ENCODE peak calls at places on chromosome 21, in seven cellular contexts. F, Z, P, D, V, Q and O are unnamed samples.

GRCh38 chr21:27346041-27346448 is 379.2 kb upstream of the ADAMTS5 start:
- DNase-seq in F (no peak), Z (no peak), P (no peak), D (peak), V (no peak), Q (peak), O (no peak)

GRCh38 chr21:18147678-18148077 is 97.0 kb upstream of the CHODL start:
- DNase-seq in F (no peak), Z (no peak), P (no peak), D (no peak), V (no peak), Q (no peak), O (no peak)

GRCh38 chr21:38179504-38179900 is 77.3 kb upstream of the KCNJ15 start:
- DNase-seq in F (no peak), Z (no peak), P (no peak), D (no peak), V (no peak), Q (peak), O (no peak)

GRCh38 chr21:34031835-34032370 is 41.5 kb upstream of the MRPS6 start:
- DNase-seq in F (no peak), Z (no peak), P (no peak), D (no peak), V (no peak), Q (no peak), O (no peak)

GRCh38 chr21:37619464-37619974 is 252.9 kb downstream of the DYRK1A start:
- DNase-seq in F (no peak), Z (no peak), P (no peak), D (no peak), V (no peak), Q (no peak), O (no peak)

GRCh38 chr21:44331650-44332306 is 7.4 kb downstream of the CFAP410 start:
- DNase-seq in F (no peak), Z (no peak), P (peak), D (no peak), V (peak), Q (peak), O (no peak)

GRCh38 chr21:36753556-36753955 is 54.6 kb downstream of the SIM2 start:
- DNase-seq in F (no peak), Z (no peak), P (no peak), D (peak), V (no peak), Q (peak), O (no peak)

GRCh38 chr21:15999741-16000140 is 270.0 kb downstream of the USP25 start:
- DNase-seq in F (no peak), Z (no peak), P (no peak), D (no peak), V (no peak), Q (no peak), O (no peak)

GRCh38 chr21:35217504-35218060 is 168.5 kb upstream of the RUNX1 start:
- DNase-seq in F (no peak), Z (no peak), P (no peak), D (peak), V (no peak), Q (peak), O (no peak)

GRCh38 chr21:43352568-43353281 is 74.2 kb downstream of the SIK1 start:
- DNase-seq in F (no peak), Z (no peak), P (no peak), D (no peak), V (no peak), Q (peak), O (no peak)

GRCh38 chr21:46158666-46159300 is 3.4 kb upstream of the FTCD start:
- DNase-seq in F (no peak), Z (no peak), P (no peak), D (no peak), V (no peak), Q (no peak), O (no peak)

GRCh38 chr21:44766014-44766817 is 35.4 kb downstream of the UBE2G2 start:
- DNase-seq in F (no peak), Z (no peak), P (no peak), D (no peak), V (no peak), Q (no peak), O (no peak)

GRCh38 chr21:44664691-44665090 is 2.0 kb downstream of the KRTAP12-2 start:
- DNase-seq in F (no peak), Z (no peak), P (no peak), D (no peak), V (no peak), Q (no peak), O (peak)

GRCh38 chr21:38095220-38095619 is 161.6 kb upstream of the KCNJ15 start:
- DNase-seq in F (no peak), Z (no peak), P (no peak), D (no peak), V (no peak), Q (peak), O (no peak)

GRCh38 chr21:31802331-31802730 is 70.4 kb upstream of the SCAF4 start:
- DNase-seq in F (no peak), Z (no peak), P (no peak), D (no peak), V (no peak), Q (no peak), O (no peak)

GRCh38 chr21:36783612-36784383 is 84.9 kb downstream of the SIM2 start:
- DNase-seq in F (no peak), Z (no peak), P (no peak), D (peak), V (no peak), Q (peak), O (no peak)

GRCh38 chr21:41187537-41188025 is 19.6 kb downstream of the BACE2 start:
- DNase-seq in F (no peak), Z (no peak), P (no peak), D (no peak), V (no peak), Q (no peak), O (no peak)

GRCh38 chr21:31201548-31201947 is 142.5 kb downstream of the TIAM1 start:
- DNase-seq in F (no peak), Z (no peak), P (no peak), D (peak), V (no peak), Q (no peak), O (no peak)

GRCh38 chr21:43911015-43911934 is 46.3 kb downstream of the AGPAT3 start:
- DNase-seq in F (no peak), Z (no peak), P (no peak), D (no peak), V (no peak), Q (no peak), O (no peak)

GRCh38 chr21:41446571-41446970 is 20.5 kb downstream of the MX1 start:
- DNase-seq in F (no peak), Z (no peak), P (no peak), D (no peak), V (no peak), Q (peak), O (no peak)

GRCh38 chr21:41630249-41630648 is 122.3 kb upstream of the TMPRSS2 start:
- DNase-seq in F (no peak), Z (no peak), P (no peak), D (peak), V (no peak), Q (peak), O (no peak)

GRCh38 chr21:45266518-45267389 is 20.9 kb downstream of the POFUT2 start:
- DNase-seq in F (peak), Z (peak), P (no peak), D (peak), V (no peak), Q (peak), O (no peak)

GRCh38 chr21:34545079-34545884 is 33.3 kb upstream of the KCNE1 start:
- DNase-seq in F (no peak), Z (no peak), P (no peak), D (peak), V (peak), Q (peak), O (no peak)

GRCh38 chr21:35508389-35508888 is 459.3 kb upstream of the RUNX1 start:
- DNase-seq in F (no peak), Z (no peak), P (no peak), D (peak), V (no peak), Q (peak), O (no peak)

GRCh38 chr21:15050588-15051377 is 14.0 kb downstream of the NRIP1 start:
- DNase-seq in F (no peak), Z (no peak), P (no peak), D (no peak), V (no peak), Q (no peak), O (no peak)

GRCh38 chr21:42238185-42238934 is 19.4 kb downstream of the ABCG1 start:
- DNase-seq in F (peak), Z (no peak), P (no peak), D (no peak), V (no peak), Q (no peak), O (peak)

GRCh38 chr21:33767236-33767635 is 124.9 kb downstream of the ITSN1 start:
- DNase-seq in F (no peak), Z (no peak), P (no peak), D (peak), V (no peak), Q (peak), O (no peak)

GRCh38 chr21:42393443-42393950 is 2.4 kb downstream of the TMPRSS3 start:
- DNase-seq in F (no peak), Z (no peak), P (no peak), D (no peak), V (no peak), Q (no peak), O (no peak)

GRCh38 chr21:43984905-43985689 is 27.0 kb upstream of the TRAPPC10 start:
- DNase-seq in F (no peak), Z (no peak), P (no peak), D (no peak), V (no peak), Q (no peak), O (no peak)

GRCh38 chr21:25313891-25314646 is 293.2 kb downstream of the MRPL39 start:
- DNase-seq in F (no peak), Z (no peak), P (no peak), D (peak), V (no peak), Q (peak), O (no peak)

GRCh38 chr21:42616366-42617340 is 36.8 kb upstream of the PDE9A start:
- DNase-seq in F (peak), Z (no peak), P (no peak), D (no peak), V (no peak), Q (no peak), O (no peak)

GRCh38 chr21:27772816-27773215 is 805.9 kb upstream of the ADAMTS5 start:
- DNase-seq in F (no peak), Z (no peak), P (no peak), D (no peak), V (peak), Q (no peak), O (no peak)

GRCh38 chr21:39474545-39474944 is 22.8 kb downstream of the SH3BGR start:
- DNase-seq in F (no peak), Z (no peak), P (no peak), D (no peak), V (no peak), Q (no peak), O (no peak)

GRCh38 chr21:7917729-7918128 is 2603.7 kb upstream of the TPTE start:
- DNase-seq in F (no peak), Z (no peak), P (no peak), D (peak), V (no peak), Q (no peak), O (no peak)

GRCh38 chr21:44718571-44718970 is 7.2 kb upstream of the TSPEAR start:
- DNase-seq in F (no peak), Z (no peak), P (no peak), D (no peak), V (no peak), Q (no peak), O (no peak)

GRCh38 chr21:45248893-45249381 is 38.8 kb downstream of the POFUT2 start:
- DNase-seq in F (no peak), Z (no peak), P (no peak), D (peak), V (peak), Q (peak), O (no peak)

GRCh38 chr21:36754241-36754881 is 55.4 kb downstream of the SIM2 start:
- DNase-seq in F (no peak), Z (no peak), P (no peak), D (peak), V (no peak), Q (no peak), O (no peak)

GRCh38 chr21:27221084-27221483 is 254.2 kb upstream of the ADAMTS5 start:
- DNase-seq in F (no peak), Z (no peak), P (no peak), D (no peak), V (no peak), Q (no peak), O (no peak)